ENCODE peak calls at places on chromosomes 16 and 17, in six cellular contexts. G is ovary, E is endothelial cell of umbilical vein, I is testis, T is stomach, D is body of pancreas. P is an unnamed sample.

GRCh38 chr17:38861399-38861843 is 7.9 kb upstream of the RPL23 start:
- DNase-seq in G (no peak), E (no peak), I (no peak), T (no peak), D (no peak), P (no peak)

GRCh38 chr17:64499805-64500486 is 3.1 kb upstream of the POLG2 start:
- DNase-seq in G (no peak), E (no peak), I (no peak), T (no peak), D (no peak), P (no peak)

GRCh38 chr16:21159281-21159951 is 942 bp downstream of the LDAF1 start:
- DNase-seq in G (peak), E (peak), I (peak), T (peak), D (peak), P (peak)

GRCh38 chr16:9053006-9053601 is 38.3 kb upstream of the HAPSTR1 start:
- DNase-seq in G (no peak), E (peak), I (peak), T (peak), D (peak), P (no peak)

GRCh38 chr17:83041305-83041704 is 38.1 kb upstream of the METRNL start:
- DNase-seq in G (no peak), E (no peak), I (no peak), T (no peak), D (no peak), P (no peak)

GRCh38 chr17:76350463-76350862 is 3.3 kb downstream of the PRPSAP1 start:
- DNase-seq in G (no peak), E (no peak), I (no peak), T (no peak), D (no peak), P (no peak)

GRCh38 chr16:19655242-19655777 is 62.7 kb downstream of the KNOP1 start:
- DNase-seq in G (no peak), E (no peak), I (peak), T (no peak), D (no peak), P (no peak)

GRCh38 chr17:44219636-44220210 is at the start of gene UBTF:
- DNase-seq in G (peak), E (peak), I (peak), T (peak), D (peak), P (peak)

GRCh38 chr16:84868829-84869457 is 49.2 kb downstream of the CRISPLD2 start:
- DNase-seq in G (no peak), E (no peak), I (no peak), T (no peak), D (no peak), P (no peak)

GRCh38 chr16:85514601-85515318 is 98.4 kb upstream of the GSE1 start:
- DNase-seq in G (peak), E (no peak), I (no peak), T (peak), D (peak), P (no peak)

GRCh38 chr17:41635121-41636097 is 11.0 kb upstream of the KRT17 start:
- DNase-seq in G (peak), E (no peak), I (peak), T (peak), D (peak), P (no peak)

GRCh38 chr17:48526986-48527741 is 3.6 kb downstream of the HOXB1 start:
- DNase-seq in G (no peak), E (no peak), I (no peak), T (no peak), D (no peak), P (no peak)

GRCh38 chr17:44222112-44222869 is 2.8 kb upstream of the UBTF start:
- DNase-seq in G (peak), E (peak), I (peak), T (peak), D (peak), P (peak)

GRCh38 chr17:19805006-19805405 is 56.9 kb upstream of the ALDH3A1 start:
- DNase-seq in G (no peak), E (peak), I (no peak), T (no peak), D (no peak), P (no peak)

GRCh38 chr17:78316867-78317816 is 42.7 kb downstream of the SOCS3 start:
- DNase-seq in G (no peak), E (no peak), I (no peak), T (peak), D (peak), P (no peak)

GRCh38 chr17:74900208-74900607 is 6.8 kb upstream of the FADS6 start:
- DNase-seq in G (no peak), E (no peak), I (no peak), T (no peak), D (no peak), P (no peak)

GRCh38 chr17:77782611-77783010 is 175.9 kb upstream of the TNRC6C start:
- DNase-seq in G (no peak), E (no peak), I (no peak), T (no peak), D (no peak), P (no peak)

GRCh38 chr17:54666559-54666958 is 234.1 kb upstream of the TOM1L1 start:
- DNase-seq in G (no peak), E (no peak), I (no peak), T (no peak), D (no peak), P (no peak)

GRCh38 chr16:19967963-19968362 is 83.3 kb upstream of the GPRC5B start:
- DNase-seq in G (no peak), E (no peak), I (no peak), T (no peak), D (no peak), P (no peak)

GRCh38 chr17:31493656-31494155 is 102.2 kb downstream of the RAB11FIP4 start:
- DNase-seq in G (no peak), E (no peak), I (no peak), T (no peak), D (no peak), P (no peak)

GRCh38 chr17:63489291-63489690 is 12.4 kb downstream of the ACE start:
- DNase-seq in G (no peak), E (no peak), I (no peak), T (no peak), D (no peak), P (no peak)

GRCh38 chr16:47565454-47565853 is 104.3 kb downstream of the PHKB start:
- DNase-seq in G (no peak), E (peak), I (peak), T (no peak), D (peak), P (no peak)

GRCh38 chr17:79845601-79845949 is 6.3 kb upstream of the CBX4 start:
- DNase-seq in G (peak), E (no peak), I (peak), T (no peak), D (no peak), P (no peak)

GRCh38 chr16:27225536-27226360 is 22.4 kb downstream of the KDM8 start:
- DNase-seq in G (no peak), E (no peak), I (no peak), T (peak), D (peak), P (peak)

GRCh38 chr17:64723781-64724180 is 61.7 kb upstream of the SMURF2 start:
- DNase-seq in G (no peak), E (no peak), I (no peak), T (no peak), D (no peak), P (no peak)

GRCh38 chr17:1089915-1090314 is 89.9 kb downstream of the ABR start:
- DNase-seq in G (no peak), E (no peak), I (peak), T (peak), D (peak), P (no peak)

GRCh38 chr17:76894842-76895241 is 26.6 kb downstream of the MGAT5B start:
- DNase-seq in G (no peak), E (no peak), I (no peak), T (no peak), D (no peak), P (no peak)

GRCh38 chr17:7858487-7858832 is 657 bp downstream of the CYB5D1 start:
- DNase-seq in G (peak), E (peak), I (peak), T (no peak), D (peak), P (peak)

GRCh38 chr17:550041-550398 is 164.6 kb downstream of the VPS53 start:
- DNase-seq in G (no peak), E (no peak), I (no peak), T (no peak), D (no peak), P (no peak)

GRCh38 chr16:9139965-9140364 is 48.5 kb downstream of the HAPSTR1 start:
- DNase-seq in G (no peak), E (no peak), I (peak), T (no peak), D (no peak), P (peak)

GRCh38 chr16:15825750-15826305 is 31.0 kb downstream of the MYH11 start:
- DNase-seq in G (no peak), E (no peak), I (no peak), T (no peak), D (no peak), P (peak)

GRCh38 chr16:15829460-15829859 is 27.4 kb downstream of the MYH11 start:
- DNase-seq in G (peak), E (no peak), I (peak), T (peak), D (peak), P (peak)

GRCh38 chr16:15827299-15827698 is 29.5 kb downstream of the MYH11 start:
- DNase-seq in G (no peak), E (no peak), I (no peak), T (no peak), D (no peak), P (peak)

GRCh38 chr16:15830832-15831451 is 25.9 kb downstream of the MYH11 start:
- DNase-seq in G (no peak), E (no peak), I (no peak), T (no peak), D (no peak), P (no peak)

GRCh38 chr16:15827709-15828343 is 29.0 kb downstream of the MYH11 start:
- DNase-seq in G (no peak), E (no peak), I (no peak), T (no peak), D (no peak), P (peak)
- H3K27ac ChIP-seq in G (peak), E (no peak), I (no peak), T (peak), D (no peak), P (no peak)

GRCh38 chr16:57184890-57185445 is 871 bp downstream of the PSME3IP1 start:
- DNase-seq in G (no peak), E (peak), I (no peak), T (no peak), D (no peak), P (no peak)

GRCh38 chr16:57186630-57187507 is 740 bp downstream of the RSPRY1 start:
- DNase-seq in G (peak), E (peak), I (peak), T (no peak), D (peak), P (peak)

GRCh38 chr16:57185446-57185944 is 344 bp downstream of the PSME3IP1 start:
- DNase-seq in G (peak), E (no peak), I (peak), T (peak), D (peak), P (peak)

GRCh38 chr16:57187508-57187854 is 1.4 kb downstream of the RSPRY1 start:
- DNase-seq in G (no peak), E (no peak), I (peak), T (no peak), D (peak), P (no peak)

GRCh38 chr16:57185945-57186629 is at the start of the genes PSME3IP1 and RSPRY1:
- DNase-seq in G (peak), E (peak), I (peak), T (peak), D (peak), P (peak)
- TF ChIP-seq POLR2A in G (peak), E (peak), I (peak), T (no peak), D (peak), P (peak)

GRCh38 chr16:28543072-28543471 is 4.3 kb upstream of the NUPR1 start:
- DNase-seq in G (no peak), E (no peak), I (peak), T (peak), D (peak), P (peak)

GRCh38 chr16:28537076-28537475 is 1.7 kb downstream of the NUPR1 start:
- DNase-seq in G (no peak), E (no peak), I (no peak), T (no peak), D (no peak), P (no peak)

GRCh38 chr16:28537964-28538732 is 626 bp downstream of the NUPR1 start:
- DNase-seq in G (peak), E (no peak), I (peak), T (peak), D (peak), P (no peak)

GRCh38 chr16:28534542-28535373 is 4.0 kb downstream of the NUPR1 start:
- DNase-seq in G (peak), E (no peak), I (peak), T (peak), D (peak), P (no peak)

DNA sequence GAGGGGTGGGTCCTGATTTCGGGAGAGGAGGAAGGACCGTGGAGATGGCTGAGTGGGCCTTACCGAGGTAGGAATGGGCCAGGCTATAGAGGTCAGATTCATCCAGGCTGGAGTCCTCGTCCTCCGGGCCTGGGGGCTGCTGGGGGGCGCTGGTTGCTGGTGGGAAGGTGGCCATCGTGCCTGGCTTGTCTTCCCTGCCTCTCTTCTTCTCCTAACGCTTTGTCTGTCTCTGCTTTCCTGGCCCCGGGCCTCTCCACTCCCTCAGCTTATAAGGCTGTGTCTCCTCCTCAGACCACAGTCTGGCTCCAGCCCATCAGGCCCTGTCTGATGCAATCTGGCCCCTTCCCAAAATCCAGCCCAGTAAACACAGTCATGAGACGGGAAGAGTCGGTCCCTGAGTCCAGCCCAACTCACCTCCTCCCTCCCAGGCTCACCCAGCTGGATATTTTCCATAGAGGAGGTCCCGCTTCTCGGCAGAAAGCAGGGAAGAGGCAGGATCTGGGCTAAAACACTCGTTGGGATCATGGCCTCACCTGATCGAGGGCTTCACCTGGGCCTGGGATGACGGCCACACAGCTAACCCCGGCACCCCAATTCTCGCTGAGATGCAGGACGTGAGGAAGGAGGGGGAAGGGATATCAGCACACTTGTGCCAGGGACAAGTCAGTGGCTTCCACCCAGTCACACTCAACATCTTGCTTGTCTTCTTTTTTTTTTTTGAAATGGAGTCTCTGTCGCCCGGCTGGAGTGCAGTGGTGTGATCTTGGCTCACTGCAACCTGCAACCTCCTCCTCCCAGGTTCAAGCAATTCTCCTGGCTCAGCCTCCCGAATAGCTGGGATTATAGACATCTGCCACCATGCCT is at the start of gene NUPR1:
- DNase-seq in G (peak), E (peak), I (peak), T (peak), D (peak), P (no peak)
- H3K27ac ChIP-seq in G (peak), E (no peak), I (peak), T (peak), D (peak), P (peak)

DNA sequence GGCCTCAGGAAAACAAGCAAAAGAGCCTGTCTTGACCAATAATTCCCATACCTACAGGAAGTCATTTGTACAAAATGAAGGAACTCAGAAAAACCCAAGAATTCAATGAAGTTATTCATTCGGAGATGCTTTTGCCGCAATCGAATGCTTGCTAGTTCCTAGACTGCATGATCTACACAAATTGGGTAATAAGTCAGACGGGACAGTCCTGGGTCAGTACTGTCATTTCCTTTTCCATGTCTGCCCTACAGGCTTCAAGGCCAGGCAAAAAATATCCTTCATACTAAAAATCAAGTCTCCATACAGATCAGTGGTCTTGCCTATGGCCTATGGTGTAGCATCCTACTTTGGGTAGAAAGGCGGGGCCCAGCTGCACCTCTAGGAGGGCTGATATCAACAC is 71.4 kb downstream of the CFDP1 start:
- DNase-seq in G (no peak), E (peak), I (no peak), T (no peak), D (no peak), P (no peak)
- TF ChIP-seq POLR2A in G (no peak), E (no peak), I (no peak), T (no peak), D (no peak), P (no peak)

GRCh38 chr17:60601443-60602384 is 1.7 kb downstream of the PPM1D start:
- DNase-seq in G (peak), E (peak), I (peak), T (peak), D (peak), P (no peak)
- H3K27ac ChIP-seq in G (peak), E (peak), I (peak), T (peak), D (peak), P (peak)

GRCh38 chr16:30535106-30535776 is 583 bp upstream of the ZNF747 start:
- DNase-seq in G (no peak), E (no peak), I (no peak), T (no peak), D (no peak), P (no peak)
- TF ChIP-seq POLR2A in G (no peak), E (no peak), I (no peak), T (no peak), D (no peak), P (no peak)

GRCh38 chr17:17118399-17118798 is 76.1 kb downstream of the MPRIP start:
- DNase-seq in G (no peak), E (no peak), I (no peak), T (no peak), D (no peak), P (no peak)

GRCh38 chr17:17114592-17115225 is 72.5 kb downstream of the MPRIP start:
- DNase-seq in G (no peak), E (no peak), I (peak), T (no peak), D (no peak), P (no peak)

GRCh38 chr17:17116406-17116805 is 74.1 kb downstream of the MPRIP start:
- DNase-seq in G (no peak), E (no peak), I (no peak), T (no peak), D (no peak), P (no peak)

GRCh38 chr17:17117923-17118322 is 75.7 kb downstream of the MPRIP start:
- DNase-seq in G (no peak), E (no peak), I (no peak), T (no peak), D (no peak), P (peak)

DNA sequence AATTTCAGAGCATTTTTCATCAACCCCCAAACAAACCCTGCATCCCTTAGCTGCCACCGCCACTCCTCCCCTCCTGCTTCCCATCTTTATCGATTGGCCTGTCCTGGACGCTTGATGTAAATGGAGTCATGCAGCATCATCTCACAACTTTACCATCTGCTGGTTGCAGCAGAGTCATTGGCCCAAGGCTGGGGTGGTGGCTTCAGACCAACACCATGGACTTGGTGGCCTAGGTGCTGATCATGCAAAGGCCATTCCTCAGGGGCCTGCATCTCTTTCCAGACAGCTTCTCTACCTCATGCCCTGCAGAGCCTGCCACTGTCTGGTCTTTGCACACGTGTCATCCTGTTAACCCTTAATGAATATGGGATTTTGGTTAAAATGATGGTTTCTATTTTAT is 73.4 kb downstream of the MPRIP start:
- DNase-seq in G (no peak), E (no peak), I (no peak), T (no peak), D (no peak), P (no peak)
- H3K27ac ChIP-seq in G (no peak), E (no peak), I (no peak), T (no peak), D (no peak), P (no peak)

GRCh38 chr17:29590979-29591736 is 1.7 kb upstream of the GIT1 start:
- DNase-seq in G (peak), E (no peak), I (peak), T (no peak), D (peak), P (peak)
- TF ChIP-seq POLR2A in G (no peak), E (no peak), I (no peak), T (no peak), D (no peak), P (no peak)

DNA sequence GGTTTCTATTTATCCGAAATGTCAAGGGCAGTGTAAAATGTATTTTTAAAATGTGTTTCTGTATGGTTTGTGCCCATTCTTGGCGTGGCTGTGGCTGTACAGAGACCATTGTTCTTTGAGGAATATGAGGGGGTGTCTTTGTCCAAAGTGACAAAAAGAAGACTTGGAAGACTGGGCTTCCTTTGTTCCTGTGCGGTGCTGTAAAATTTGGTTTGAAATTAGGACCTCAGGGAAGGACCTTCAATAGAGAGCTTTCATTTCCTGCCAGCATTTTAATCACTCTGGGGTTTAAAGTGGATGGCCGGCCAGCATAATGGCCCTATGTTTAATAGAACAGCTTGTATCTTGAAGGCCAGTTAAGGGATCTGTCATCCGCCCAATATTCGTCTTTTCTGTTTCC is 190.1 kb upstream of the TBX2 start:
- DNase-seq in G (no peak), E (no peak), I (peak), T (no peak), D (no peak), P (no peak)
- H3K27ac ChIP-seq in G (peak), E (no peak), I (peak), T (peak), D (no peak), P (peak)

P was measured in spleen.